ENCODE peak calls at places on chromosome 17, in four cellular contexts. B, J, K and M are unnamed samples.

GRCh38 chr17:16443390-16444257 is 28.3 kb downstream of the TRPV2 start:
- DNase-seq in B (peak), K (no peak), J (no peak), M (no peak)

GRCh38 chr17:79220201-79220714 is 145.6 kb downstream of the ENGASE start:
- DNase-seq in B (no peak), J (peak), K (peak), M (no peak)

GRCh38 chr17:5468075-5468473 is 708 bp downstream of the DHX33 start:
- DNase-seq in J (no peak), B (no peak), K (no peak), M (no peak)

GRCh38 chr17:83079340-83079747 is at the start of gene METRNL:
- DNase-seq in B (peak), K (peak), J (peak), M (peak)

GRCh38 chr17:57516290-57517215 is 228.5 kb downstream of the CCDC182 start:
- DNase-seq in J (no peak), K (no peak), B (no peak), M (no peak)

GRCh38 chr17:22464041-22464440 is 771.7 kb downstream of the KCNJ18 start:
- DNase-seq in B (no peak), K (no peak), J (no peak), M (no peak)

GRCh38 chr17:1029196-1029911 is 32.4 kb downstream of the TIMM22 start:
- DNase-seq in J (no peak), K (no peak), B (no peak), M (no peak)

GRCh38 chr17:59332890-59333377 is 1.5 kb downstream of the YPEL2 start:
- DNase-seq in B (no peak), K (peak), J (no peak), M (no peak)

GRCh38 chr17:2396568-2397246 is 4.2 kb downstream of the MNT start:
- DNase-seq in K (peak), J (peak), B (peak), M (peak)

GRCh38 chr17:28807925-28808641 is 34.5 kb downstream of the FAM222B start:
- DNase-seq in J (no peak), K (no peak), B (no peak), M (no peak)

GRCh38 chr17:48356866-48357265 is 73.1 kb downstream of the SKAP1 start:
- DNase-seq in K (no peak), B (no peak), J (no peak), M (no peak)

GRCh38 chr17:37735165-37735564 is 9.7 kb downstream of the HNF1B start:
- DNase-seq in B (no peak), K (no peak), J (no peak), M (no peak)

GRCh38 chr17:29068828-29069227 is 25.9 kb downstream of the PIPOX start:
- DNase-seq in B (no peak), K (no peak), J (no peak), M (no peak)

GRCh38 chr17:8189711-8190477 is at the start of gene BORCS6:
- DNase-seq in J (peak), K (peak), B (peak), M (peak)

GRCh38 chr17:8267480-8268147 is 18.5 kb downstream of the PFAS start:
- DNase-seq in K (no peak), J (no peak), B (no peak), M (no peak)

GRCh38 chr17:79924639-79924976 is 85.4 kb upstream of the CBX4 start:
- DNase-seq in J (no peak), K (no peak), B (no peak), M (no peak)

GRCh38 chr17:50268040-50268439 is 6.2 kb upstream of the TMEM92 start:
- DNase-seq in J (no peak), B (no peak), K (no peak), M (no peak)

GRCh38 chr17:16975744-16976625 is 4.1 kb upstream of the TNFRSF13B start:
- DNase-seq in K (no peak), B (peak), J (no peak), M (no peak)

GRCh38 chr17:59381716-59382570 is 50.5 kb downstream of the YPEL2 start:
- DNase-seq in K (no peak), J (no peak), B (no peak), M (no peak)

GRCh38 chr17:54891176-54891821 is 9.4 kb upstream of the TOM1L1 start:
- DNase-seq in J (peak), K (peak), B (no peak), M (peak)
- TF ChIP-seq CTCF in J (peak), K (peak), B (peak), M (peak)

DNA sequence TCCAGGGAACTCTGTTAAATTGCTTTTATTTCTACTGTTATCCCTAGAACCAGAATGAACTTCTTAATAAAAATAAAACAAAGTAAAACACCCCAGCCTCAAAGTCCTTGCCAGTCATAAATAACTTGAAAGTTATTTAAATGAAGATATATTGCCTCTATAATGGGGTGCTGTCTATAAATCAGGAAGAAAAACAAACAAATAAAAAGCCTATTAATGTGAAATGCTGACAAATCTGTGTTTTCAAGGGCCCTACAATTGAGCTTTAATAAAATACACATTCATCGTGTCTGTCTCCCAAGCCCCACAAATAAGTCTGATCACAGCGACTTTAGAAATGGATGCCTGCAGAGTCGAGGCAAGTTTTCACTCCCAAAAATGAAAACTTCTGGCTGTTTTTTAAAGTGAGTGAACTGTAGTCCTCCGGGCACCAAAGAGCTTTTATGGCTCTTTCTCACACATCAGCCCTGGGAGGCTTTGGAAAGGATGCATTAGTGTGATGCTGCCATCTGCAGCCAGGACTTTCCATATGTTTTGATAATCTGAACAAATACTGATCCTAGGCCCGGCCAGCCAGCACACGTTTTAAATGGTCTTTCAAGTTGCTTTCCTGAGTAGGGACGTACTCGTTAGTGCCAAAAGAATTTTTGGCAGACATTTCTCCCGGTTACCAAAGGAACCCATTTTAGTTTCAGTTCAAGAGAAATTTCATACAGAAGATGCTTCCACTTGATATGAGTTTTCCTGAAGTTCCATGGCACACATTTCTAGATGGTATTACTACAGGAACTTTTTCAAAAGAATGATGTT is 16.3 kb downstream of the NACA2 start:
- DNase-seq in B (no peak), J (peak), K (peak), M (peak)
- TF ChIP-seq CTCF in B (no peak), J (peak), K (peak), M (no peak)

GRCh38 chr17:45302649-45303173 is 14.1 kb downstream of the MAP3K14 start:
- DNase-seq in J (no peak), B (peak), K (no peak), M (no peak)

GRCh38 chr17:45298546-45299285 is 18.1 kb downstream of the MAP3K14 start:
- DNase-seq in K (no peak), J (no peak), B (no peak), M (no peak)

GRCh38 chr17:45299311-45299710 is 17.5 kb downstream of the MAP3K14 start:
- DNase-seq in J (peak), K (no peak), B (no peak), M (peak)

GRCh38 chr17:45301674-45302073 is 15.1 kb downstream of the MAP3K14 start:
- DNase-seq in K (no peak), B (no peak), J (no peak), M (no peak)

DNA sequence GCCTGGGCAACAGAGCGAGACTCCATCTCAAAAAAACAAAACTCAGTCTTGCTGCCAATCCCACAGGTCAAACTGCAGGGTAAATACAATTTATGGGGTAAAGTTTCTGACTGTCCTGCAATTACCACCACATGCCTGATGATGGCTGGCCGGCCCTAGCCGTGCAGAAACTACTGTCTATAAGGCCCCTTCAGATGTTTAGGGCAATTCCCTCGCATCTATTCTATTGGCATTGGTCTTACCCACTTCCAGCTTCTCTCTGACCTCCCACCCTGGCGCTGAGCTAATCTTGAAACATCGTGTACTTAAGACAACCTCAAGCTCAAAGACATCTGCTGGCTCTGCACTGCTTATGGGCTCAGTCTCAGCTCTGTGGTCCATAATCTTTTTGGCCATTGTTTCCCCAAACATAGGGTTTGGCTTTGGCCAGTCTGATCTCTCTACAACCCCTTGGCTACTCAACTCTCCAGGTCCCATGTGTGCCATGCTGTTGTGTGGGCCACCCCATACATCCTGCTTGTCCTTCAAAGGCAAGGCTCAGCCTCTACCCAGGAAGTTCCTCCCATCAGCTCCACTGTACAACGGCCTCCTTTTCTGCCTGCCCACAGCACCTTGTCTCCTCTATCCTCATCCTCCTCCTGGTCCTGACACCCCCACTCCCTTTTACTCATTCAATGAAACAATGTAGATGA is 16.6 kb downstream of the MAP3K14 start:
- DNase-seq in B (peak), K (no peak), J (no peak), M (no peak)
- TF ChIP-seq CTCF in B (peak), K (no peak), J (no peak), M (no peak)

GRCh38 chr17:18217412-18218015 is 7.9 kb upstream of the LLGL1 start:
- DNase-seq in J (peak), K (peak), B (no peak), M (peak)

GRCh38 chr17:18224428-18225120 is 861 bp upstream of the LLGL1 start:
- DNase-seq in B (no peak), J (peak), K (peak), M (peak)

GRCh38 chr17:18224053-18224427 is 1.4 kb upstream of the LLGL1 start:
- DNase-seq in J (no peak), K (no peak), B (no peak), M (no peak)

GRCh38 chr17:18213666-18214270 is 11.7 kb upstream of the LLGL1 start:
- DNase-seq in J (no peak), B (no peak), K (no peak), M (no peak)

DNA sequence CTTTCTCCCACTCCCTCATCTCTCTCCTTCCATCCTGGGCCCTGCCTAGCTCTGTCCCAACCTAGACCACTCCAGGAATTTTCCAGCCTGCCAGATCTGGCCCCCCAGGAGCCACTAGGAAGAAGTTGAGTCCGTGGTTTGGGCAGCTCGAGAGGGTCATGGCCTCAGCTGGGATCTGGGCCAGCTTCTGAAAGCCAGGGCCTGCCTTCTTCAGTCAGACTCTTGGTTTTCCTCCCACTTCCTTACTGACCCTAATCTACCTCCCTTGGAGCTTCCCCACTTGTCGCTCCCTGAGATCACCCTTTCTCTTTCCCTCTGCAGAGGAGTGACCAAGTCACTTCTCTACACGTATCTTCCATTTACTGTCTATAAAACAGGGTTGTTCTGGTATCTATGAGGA is 6.4 kb upstream of the LLGL1 start:
- DNase-seq in B (no peak), K (no peak), J (no peak), M (no peak)
- TF ChIP-seq CTCF in B (no peak), K (no peak), J (no peak), M (no peak)

GRCh38 chr17:63700528-63701441 is 860 bp upstream of the LIMD2 start:
- DNase-seq in K (peak), J (peak), B (peak), M (peak)
- TF ChIP-seq CTCF in K (no peak), J (peak), B (no peak), M (no peak)

DNA sequence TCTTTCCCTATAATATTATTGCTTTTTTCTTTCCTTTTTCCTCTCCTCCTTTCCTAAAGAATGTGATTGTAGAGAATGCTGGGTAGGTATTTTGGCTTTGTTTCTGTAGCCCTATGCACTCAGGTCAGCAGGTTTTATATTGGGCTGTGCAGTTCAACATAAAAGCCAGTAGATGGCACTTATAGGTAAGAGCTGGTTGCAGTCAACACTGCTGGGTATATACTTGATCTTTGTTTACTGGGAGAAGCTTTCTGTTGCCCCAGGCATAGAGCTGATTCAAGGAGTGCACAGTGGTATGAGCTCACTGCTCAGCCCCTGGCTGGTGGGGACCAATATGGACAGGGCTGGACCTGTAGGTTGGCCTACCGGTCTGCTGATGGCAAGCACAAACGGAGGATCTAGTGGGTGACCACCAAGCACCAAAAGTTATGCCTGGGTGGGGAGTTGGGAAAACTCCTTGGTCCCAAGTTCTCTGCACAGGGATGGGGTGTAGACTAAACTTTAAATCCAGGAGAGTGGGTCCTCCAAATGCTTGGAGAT is 378.9 kb downstream of the PMP22 start:
- DNase-seq in K (no peak), J (peak), B (no peak), M (no peak)
- TF ChIP-seq CTCF in K (no peak), J (peak), B (no peak), M (no peak)

GRCh38 chr17:42544874-42545283 is 7.8 kb upstream of the HSD17B1 start:
- DNase-seq in K (no peak), J (no peak), B (no peak), M (no peak)

GRCh38 chr17:42548993-42549755 is 3.5 kb upstream of the HSD17B1 start:
- DNase-seq in B (no peak), K (no peak), J (no peak), M (no peak)

GRCh38 chr17:42547698-42548069 is 5.0 kb upstream of the HSD17B1 start:
- DNase-seq in B (no peak), J (no peak), K (no peak), M (no peak)

GRCh38 chr17:42547001-42547461 is 5.7 kb upstream of the HSD17B1 start:
- DNase-seq in K (no peak), B (no peak), J (no peak), M (no peak)

DNA sequence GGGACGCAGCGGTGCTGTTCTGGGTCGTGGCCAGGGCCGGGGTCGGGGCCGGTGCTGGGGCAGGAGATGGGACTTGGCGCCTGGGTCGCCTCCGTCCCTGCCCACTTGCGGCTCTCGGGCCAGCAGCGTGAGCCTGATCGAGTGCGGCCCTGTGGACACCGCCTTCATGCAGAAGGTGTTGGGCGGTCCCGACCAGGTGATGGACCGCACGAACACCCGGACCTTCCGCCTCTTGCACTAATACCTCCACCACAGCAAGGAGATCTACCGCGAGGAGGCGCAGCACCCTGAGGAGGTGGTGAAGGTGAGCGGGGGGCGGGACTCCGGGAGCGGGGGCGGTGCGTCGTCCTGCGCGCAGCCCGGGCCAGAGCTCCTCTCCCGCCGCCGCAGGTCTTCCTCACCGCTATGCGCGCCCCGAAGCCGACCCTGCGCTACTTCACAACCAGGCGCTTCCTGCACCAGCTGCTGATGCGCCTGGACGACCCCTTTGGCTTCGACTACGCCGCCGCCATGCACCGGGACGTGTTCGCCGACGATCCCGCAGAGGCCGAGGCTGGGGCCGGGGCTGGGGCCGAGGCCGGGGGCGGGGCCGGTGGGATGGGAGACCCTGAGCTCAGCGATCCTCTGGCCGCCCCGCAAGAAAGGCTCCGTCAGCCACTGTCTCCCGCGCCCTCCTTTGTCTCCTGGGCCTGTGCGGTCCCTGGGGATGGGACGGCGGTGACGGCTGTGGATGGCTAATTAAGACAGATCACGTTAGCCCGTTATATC is 4.5 kb upstream of the HSD17B1 start:
- DNase-seq in K (peak), B (peak), J (peak), M (peak)
- TF ChIP-seq CTCF in K (peak), B (peak), J (peak), M (peak)

GRCh38 chr17:66308856-66309255 is 6.4 kb downstream of the PRKCA start:
- DNase-seq in J (no peak), K (no peak), B (no peak), M (no peak)

GRCh38 chr17:66309793-66310192 is 7.4 kb downstream of the PRKCA start:
- DNase-seq in J (peak), K (no peak), B (no peak), M (no peak)

GRCh38 chr17:66313325-66313724 is 10.9 kb downstream of the PRKCA start:
- DNase-seq in J (no peak), K (no peak), B (no peak), M (no peak)

GRCh38 chr17:66312912-66313311 is 10.5 kb downstream of the PRKCA start:
- DNase-seq in B (no peak), J (no peak), K (no peak), M (no peak)

GRCh38 chr17:66310528-66311148 is 8.2 kb downstream of the PRKCA start:
- DNase-seq in J (no peak), K (no peak), B (no peak), M (no peak)
- TF ChIP-seq CTCF in J (peak), K (no peak), B (no peak), M (no peak)

DNA sequence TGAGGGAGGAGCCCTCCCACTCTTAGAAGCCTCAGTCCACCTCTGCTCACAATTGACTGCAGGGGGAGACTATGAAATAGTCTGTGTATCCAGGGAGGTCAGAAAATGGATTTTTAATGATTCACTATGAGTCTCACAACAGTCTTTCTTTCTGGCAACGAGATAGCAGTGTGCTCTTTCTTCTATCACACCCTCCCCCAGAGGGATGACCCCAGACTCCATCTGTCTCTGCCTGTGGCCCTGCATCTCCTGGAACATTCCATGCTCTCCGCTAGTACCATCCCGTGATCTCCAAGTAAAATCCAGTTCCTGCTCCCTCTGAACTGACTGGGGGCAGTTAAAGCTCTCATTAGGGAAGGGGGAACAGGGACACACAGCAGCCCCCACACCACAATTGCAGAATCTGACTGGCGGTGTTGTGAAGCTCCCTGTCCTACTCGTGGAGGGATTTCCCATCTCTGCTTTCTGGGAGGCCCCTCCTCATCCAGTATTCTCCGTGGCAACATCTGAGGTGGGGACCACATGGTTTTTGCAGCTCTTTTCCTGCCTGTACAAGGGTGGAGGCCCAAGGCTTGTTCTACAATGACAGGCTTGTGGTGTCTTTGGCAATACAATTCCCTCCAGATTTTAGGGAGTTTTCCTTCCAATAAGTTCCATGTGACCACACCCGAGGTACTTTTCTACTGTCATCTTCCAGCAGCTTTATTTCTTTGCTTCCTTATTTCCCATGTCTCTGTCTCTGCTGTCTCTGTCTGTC is 19.5 kb downstream of the NATD1 start:
- DNase-seq in K (no peak), J (no peak), B (no peak), M (no peak)
- TF ChIP-seq CTCF in K (no peak), J (no peak), B (no peak), M (no peak)